ENCODE peak calls at places on chromosomes 7 and 10, in eight cellular contexts. O is stimulated activated naive B cell treated with anti-CD40 and anti-IgM and Interleukin-4, amounts not matched to agents 10 μg/mL and 1 μg/mL and 100 μg/mL, for 72 hours; E is HFFc6; N is NCI-H1105; S is activated T-cell treated with anti-CD3 and anti-CD28 coated beads, Interleukin-2, amount 50 U/mL, for 1 hour; H is T-helper 17 cell; P is Right ventricle myocardium superior; Q is stomach. F is an unnamed sample.
A peak's percentile ranks its signal among the peaks of the same experiment; 100 is the strongest.

GRCh38 chr7:83936056-83936703 is 258.4 kb downstream of the SEMA3A start:
- DNase-seq in H (peak; percentile 7), S (peak; percentile 40), P (no peak), N (peak; percentile 24), Q (peak; percentile 47), E (peak; percentile 68), O (peak; percentile 6), F (peak; percentile 65)

GRCh38 chr7:4102231-4102841 is 579.8 kb upstream of the FOXK1 start:
- DNase-seq in O (no peak), N (no peak), H (no peak), Q (no peak), E (no peak), P (no peak), S (no peak), F (no peak)

GRCh38 chr10:23408330-23408976 is 30.4 kb upstream of the OTUD1 start:
- DNase-seq in O (no peak), N (no peak), Q (no peak), E (peak; percentile 45), H (no peak), S (no peak), P (no peak), F (no peak)

GRCh38 chr7:5695037-5695708 is 86.3 kb downstream of the RNF216 start:
- DNase-seq in S (peak; percentile 79), O (peak; percentile 72), N (no peak), H (peak; percentile 45), Q (no peak), P (peak; percentile 61), E (peak; percentile 90), F (no peak)

GRCh38 chr7:50613473-50613872 is 48.3 kb upstream of the DDC start:
- DNase-seq in N (no peak), H (no peak), O (no peak), P (no peak), Q (no peak), S (no peak), E (no peak), F (no peak)

GRCh38 chr7:22189741-22190140 is 167.2 kb downstream of the RAPGEF5 start:
- DNase-seq in S (no peak), E (no peak), P (no peak), O (no peak), H (no peak), N (no peak), Q (no peak), F (no peak)

GRCh38 chr10:34985823-34986222 is 104.3 kb downstream of the CUL2 start:
- DNase-seq in P (no peak), H (no peak), Q (no peak), N (no peak), S (no peak), O (no peak), E (no peak), F (no peak)

GRCh38 chr10:15237351-15237750 is 68.9 kb upstream of the NMT2 start:
- DNase-seq in E (peak; percentile 14), P (no peak), O (no peak), Q (no peak), S (no peak), H (no peak), N (no peak), F (no peak)

GRCh38 chr7:919114-919442 is 35.4 kb downstream of the ADAP1 start:
- DNase-seq in O (no peak), Q (no peak), S (peak; percentile 13), H (peak; percentile 2), E (no peak), P (no peak), N (no peak), F (peak; percentile 3)

GRCh38 chr7:18352339-18353255 is 143.0 kb upstream of the HDAC9 start:
- DNase-seq in H (no peak), S (no peak), P (no peak), E (peak; percentile 69), N (peak; percentile 44), O (peak; percentile 18), Q (peak; percentile 47), F (peak; percentile 18)

GRCh38 chr7:129188892-129189660 is 643 bp downstream of the SMO start:
- DNase-seq in S (no peak), E (no peak), Q (no peak), O (no peak), P (peak; percentile 48), N (no peak), H (no peak), F (no peak)

GRCh38 chr7:40199076-40199802 is 64.4 kb downstream of the SUGCT start:
- DNase-seq in N (no peak), S (no peak), Q (no peak), O (no peak), H (no peak), P (no peak), E (peak; percentile 64), F (no peak)

GRCh38 chr7:82713506-82713905 is 269.9 kb upstream of the CACNA2D1 start:
- DNase-seq in O (no peak), E (no peak), P (no peak), N (no peak), S (no peak), H (no peak), Q (no peak), F (no peak)

GRCh38 chr10:103751696-103752287 is 103.6 kb downstream of the SH3PXD2A start:
- DNase-seq in E (no peak), O (no peak), P (no peak), Q (no peak), H (no peak), S (no peak), N (no peak), F (no peak)

GRCh38 chr7:84232653-84233052 is 38.1 kb upstream of the SEMA3A start:
- DNase-seq in E (peak; percentile 70), O (no peak), H (no peak), Q (no peak), S (no peak), N (no peak), P (no peak), F (no peak)

GRCh38 chr10:34713875-34714274 is 101.2 kb downstream of the PARD3 start:
- DNase-seq in N (no peak), E (peak; percentile 16), O (no peak), S (no peak), P (no peak), Q (no peak), H (no peak), F (no peak)

GRCh38 chr7:143085109-143085508 is 33.0 kb downstream of the OR6V1 start:
- DNase-seq in P (no peak), Q (no peak), O (peak; percentile 31), N (no peak), E (no peak), S (no peak), H (no peak), F (no peak)

GRCh38 chr7:23076774-23077173 is 28.8 kb upstream of the KLHL7 start:
- DNase-seq in H (no peak), O (no peak), S (no peak), N (no peak), Q (no peak), E (no peak), P (no peak), F (no peak)

GRCh38 chr7:85090138-85090537 is 96.7 kb downstream of the SEMA3D start:
- DNase-seq in Q (no peak), E (no peak), H (no peak), S (no peak), P (peak; percentile 46), N (no peak), O (no peak), F (no peak)

GRCh38 chr10:124470544-124471449 is 9.2 kb downstream of the LHPP start:
- DNase-seq in P (no peak), H (no peak), E (no peak), S (no peak), N (no peak), Q (no peak), O (no peak), F (peak; percentile 54)

GRCh38 chr10:121096617-121097431 is 245.7 kb downstream of the WDR11 start:
- DNase-seq in H (no peak), O (no peak), N (no peak), Q (peak; percentile 33), S (no peak), E (no peak), P (peak; percentile 88), F (peak; percentile 44)

GRCh38 chr10:100998991-100999741 is 442 bp upstream of the LZTS2 start:
- DNase-seq in Q (peak; percentile 82), P (peak; percentile 91), H (peak; percentile 74), N (no peak), S (peak; percentile 86), E (peak; percentile 53), O (peak; percentile 70), F (peak; percentile 78)

GRCh38 chr10:3427316-3427715 is 254.7 kb upstream of the PITRM1 start:
- DNase-seq in P (no peak), Q (no peak), O (no peak), E (no peak), S (no peak), N (no peak), H (no peak), F (no peak)

GRCh38 chr7:128166603-128167315 is 74.3 kb upstream of the LEP start:
- DNase-seq in P (no peak), H (no peak), Q (no peak), N (peak; percentile 23), O (no peak), S (peak; percentile 26), E (no peak), F (no peak)

F was measured in adrenal gland.